ENCODE peak calls at places on chromosome 5, in five cellular contexts. A, Y, L, Z and H are unnamed samples.

GRCh38 chr5:88813244-88813643 is 69.7 kb downstream of the MEF2C start:
- DNase-seq in A (no peak), Y (no peak), L (no peak), Z (no peak), H (no peak)

GRCh38 chr5:82523633-82524032 is 245.5 kb upstream of the RPS23 start:
- DNase-seq in A (no peak), Y (no peak), L (no peak), Z (no peak), H (peak; percentile 29)

GRCh38 chr5:156587012-156587411 is 260.0 kb downstream of the SGCD start:
- DNase-seq in A (no peak), Y (no peak), L (no peak), Z (no peak), H (no peak)

GRCh38 chr5:103290846-103291245 is 32.3 kb downstream of the MACIR start:
- DNase-seq in A (no peak), Y (no peak), L (no peak), Z (no peak), H (no peak)

GRCh38 chr5:134989291-134989830 is 21.7 kb downstream of the CATSPER3 start:
- DNase-seq in A (no peak), Y (no peak), L (no peak), Z (no peak), H (no peak)

GRCh38 chr5:90161399-90161798 is 248.2 kb downstream of the CETN3 start:
- DNase-seq in A (no peak), Y (peak; percentile 39), L (peak; percentile 60), Z (no peak), H (no peak)

GRCh38 chr5:54159153-54159836 is 151.1 kb downstream of the ARL15 start:
- DNase-seq in A (no peak), Y (no peak), L (no peak), Z (no peak), H (no peak)

GRCh38 chr5:118554241-118554640 is 434.1 kb downstream of the DTWD2 start:
- DNase-seq in A (no peak), Y (no peak), L (no peak), Z (no peak), H (no peak)

GRCh38 chr5:175261098-175261497 is 182.9 kb downstream of the DRD1 start:
- DNase-seq in A (no peak), Y (no peak), L (no peak), Z (no peak), H (peak; percentile 90)

GRCh38 chr5:35303152-35303551 is 72.9 kb upstream of the PRLR start:
- DNase-seq in A (no peak), Y (no peak), L (no peak), Z (no peak), H (no peak)

GRCh38 chr5:171436804-171437285 is 17.4 kb downstream of the FGF18 start:
- DNase-seq in A (no peak), Y (no peak), L (no peak), Z (no peak), H (no peak)

GRCh38 chr5:169803077-169803981 is 166.3 kb downstream of the DOCK2 start:
- DNase-seq in A (no peak), Y (peak; percentile 23), L (peak; percentile 76), Z (no peak), H (peak; percentile 90)

GRCh38 chr5:154302181-154302580 is 111.6 kb downstream of the GALNT10 start:
- DNase-seq in A (no peak), Y (peak; percentile 74), L (peak; percentile 63), Z (peak; percentile 8), H (peak; percentile 91)

GRCh38 chr5:108361771-108362170 is 20.1 kb downstream of the FBXL17 start:
- DNase-seq in A (no peak), Y (no peak), L (no peak), Z (no peak), H (no peak)

GRCh38 chr5:13866792-13867191 is 77.7 kb downstream of the DNAH5 start:
- DNase-seq in A (no peak), Y (peak; percentile 21), L (no peak), Z (no peak), H (no peak)

GRCh38 chr5:14809369-14810144 is 62.0 kb downstream of the ANKH start:
- DNase-seq in A (peak; percentile 69), Y (peak; percentile 34), L (peak; percentile 82), Z (no peak), H (no peak)

GRCh38 chr5:177132504-177133118 is 962 bp upstream of the NSD1 start:
- DNase-seq in A (peak; percentile 63), Y (peak; percentile 36), L (no peak), Z (no peak), H (no peak)

GRCh38 chr5:40801771-40802562 is 3.8 kb upstream of the PRKAA1 start:
- DNase-seq in A (no peak), Y (no peak), L (no peak), Z (no peak), H (no peak)

GRCh38 chr5:150513375-150514309 is 5.7 kb downstream of the NDST1 start:
- DNase-seq in A (no peak), Y (no peak), L (no peak), Z (no peak), H (no peak)

GRCh38 chr5:79858097-79858723 is 132.9 kb downstream of the MTX3 start:
- DNase-seq in A (peak; percentile 45), Y (peak; percentile 76), L (peak; percentile 82), Z (peak; percentile 12), H (no peak)

GRCh38 chr5:68730220-68731010 is 363.4 kb upstream of the SLC30A5 start:
- DNase-seq in A (no peak), Y (no peak), L (peak; percentile 67), Z (no peak), H (peak; percentile 79)

GRCh38 chr5:142866563-142867275 is 96.5 kb downstream of the ARHGAP26 start:
- DNase-seq in A (peak; percentile 56), Y (no peak), L (no peak), Z (no peak), H (no peak)

GRCh38 chr5:40991168-40991980 is 79.8 kb downstream of the MROH2B start:
- DNase-seq in A (no peak), Y (no peak), L (peak; percentile 82), Z (no peak), H (peak; percentile 94)

GRCh38 chr5:177430972-177431316 is 4.5 kb downstream of the GRK6 start:
- DNase-seq in A (no peak), Y (no peak), L (no peak), Z (no peak), H (no peak)

GRCh38 chr5:106418196-106418595 is 1252.5 kb downstream of the EFNA5 start:
- DNase-seq in A (no peak), Y (no peak), L (no peak), Z (no peak), H (no peak)

GRCh38 chr5:105840800-105841199 is 1829.9 kb downstream of the EFNA5 start:
- DNase-seq in A (no peak), Y (no peak), L (no peak), Z (no peak), H (no peak)

GRCh38 chr5:53766683-53767082 is 206.2 kb downstream of the NDUFS4 start:
- DNase-seq in A (no peak), Y (no peak), L (no peak), Z (no peak), H (no peak)

GRCh38 chr5:148374693-148375360 is 8.9 kb upstream of the FBXO38 start:
- DNase-seq in A (no peak), Y (no peak), L (no peak), Z (no peak), H (no peak)

GRCh38 chr5:4480528-4481404 is 659.4 kb upstream of the ADAMTS16 start:
- DNase-seq in A (no peak), Y (no peak), L (no peak), Z (no peak), H (no peak)

GRCh38 chr5:133296624-133297023 is 244.8 kb downstream of the HSPA4 start:
- DNase-seq in A (no peak), Y (no peak), L (no peak), Z (no peak), H (no peak)